ENCODE peak calls at places on chromosomes 2 and 18, in ten cellular contexts. J is sigmoid colon, L is HCT116, Q is suprapubic skin, D is spleen, E is K562, B is HepG2, P is stomach, C is prostate gland, Z is H1. N is an unnamed sample.
A peak's percentile ranks its signal among the peaks of the same experiment; 100 is the strongest.

GRCh38 chr18:48832961-48833700 is 117.6 kb downstream of the SMAD7 start:
- DNase-seq in J (no peak), L (peak; percentile 84), Q (peak; percentile 77), D (peak; percentile 77), E (no peak), B (no peak), P (peak; percentile 45), C (no peak), Z (no peak), N (no peak)

GRCh38 chr2:146634256-146635068 is 1210.4 kb upstream of the ACVR2A start:
- DNase-seq in J (no peak), L (peak; percentile 72), Q (no peak), D (no peak), E (no peak), B (no peak), P (no peak), C (no peak), Z (no peak), N (no peak)

GRCh38 chr18:50099725-50100414 is 95.1 kb downstream of the MYO5B start:
- DNase-seq in J (no peak), L (no peak), Q (no peak), D (no peak), E (no peak), B (no peak), P (no peak), C (no peak), Z (no peak), N (no peak)

GRCh38 chr18:7325126-7325430 is 94.2 kb downstream of the LRRC30 start:
- DNase-seq in J (no peak), L (no peak), Q (no peak), D (no peak), E (no peak), B (no peak), P (no peak), C (no peak), Z (no peak), N (no peak)

GRCh38 chr2:139514946-139515345 is 734.8 kb upstream of the NXPH2 start:
- DNase-seq in J (no peak), L (no peak), Q (no peak), D (no peak), E (no peak), B (no peak), P (no peak), C (no peak), Z (no peak), N (no peak)

GRCh38 chr2:178666458-178666857 is 140.8 kb downstream of the TTN start:
- DNase-seq in J (no peak), L (no peak), Q (no peak), D (no peak), E (no peak), B (no peak), P (no peak), C (no peak), Z (no peak), N (no peak)

GRCh38 chr18:49098386-49098785 is 147.6 kb upstream of the SMAD7 start:
- DNase-seq in J (no peak), L (no peak), Q (no peak), D (no peak), E (no peak), B (no peak), P (no peak), C (no peak), Z (no peak), N (no peak)

GRCh38 chr2:58448065-58448507 is 207.0 kb upstream of the FANCL start:
- DNase-seq in J (no peak), L (peak; percentile 88), Q (no peak), D (no peak), E (no peak), B (peak; percentile 83), P (no peak), C (no peak), Z (peak; percentile 72), N (no peak)

GRCh38 chr2:165901996-165902395 is 51.6 kb downstream of the TTC21B start:
- DNase-seq in J (no peak), L (no peak), Q (no peak), D (no peak), E (no peak), B (no peak), P (no peak), C (no peak), Z (no peak), N (no peak)

GRCh38 chr2:241070361-241070760 is 31.7 kb downstream of the MTERF4 start:
- DNase-seq in J (peak; percentile 52), L (no peak), Q (peak; percentile 57), D (no peak), E (no peak), B (no peak), P (no peak), C (no peak), Z (no peak), N (no peak)

GRCh38 chr2:17231425-17231965 is 286.7 kb downstream of the RAD51AP2 start:
- DNase-seq in J (no peak), L (no peak), Q (no peak), D (no peak), E (peak; percentile 9), B (no peak), P (no peak), C (no peak), Z (no peak), N (no peak)

DNA sequence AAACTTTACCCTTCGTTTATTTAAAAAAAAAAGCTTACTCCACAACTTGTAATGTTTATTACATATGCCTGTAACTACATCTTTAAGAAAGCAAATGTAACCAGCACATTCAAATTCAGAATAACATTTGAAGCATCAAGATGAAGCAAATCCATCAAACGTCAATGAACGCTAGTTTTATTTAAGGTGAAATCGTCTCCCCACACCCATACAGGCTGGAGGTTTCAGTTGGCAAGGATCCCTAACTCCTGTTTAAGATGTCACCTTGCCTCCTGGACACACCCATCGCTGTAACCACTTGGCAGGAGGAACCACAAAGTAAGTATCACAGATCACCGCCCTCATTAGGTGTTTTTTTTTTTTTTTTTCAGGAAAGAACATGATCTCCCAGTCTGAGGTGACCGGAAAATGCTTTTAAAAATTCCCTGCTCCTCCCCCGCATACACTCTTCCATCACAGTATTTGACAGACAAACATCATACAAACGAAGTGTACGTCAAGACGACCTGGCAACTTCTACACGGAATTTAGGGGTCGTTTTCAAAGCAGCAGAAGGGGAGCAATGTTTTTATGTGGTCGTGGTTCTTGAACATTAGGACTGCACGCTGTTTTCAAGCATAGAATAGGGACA is 19.7 kb upstream of the STPG4 start:
- DNase-seq in J (peak; percentile 80), L (peak; percentile 52), Q (no peak), D (no peak), E (peak; percentile 31), B (peak; percentile 49), P (peak; percentile 64), C (peak; percentile 82), Z (no peak), N (no peak)
- TF ChIP-seq POLR2A in J (no peak), L (no peak), Q (no peak), D (no peak), E (peak; percentile 60), B (peak; percentile 74), P (no peak), C (no peak), Z (peak; percentile 51), N (peak; percentile 63)

DNA sequence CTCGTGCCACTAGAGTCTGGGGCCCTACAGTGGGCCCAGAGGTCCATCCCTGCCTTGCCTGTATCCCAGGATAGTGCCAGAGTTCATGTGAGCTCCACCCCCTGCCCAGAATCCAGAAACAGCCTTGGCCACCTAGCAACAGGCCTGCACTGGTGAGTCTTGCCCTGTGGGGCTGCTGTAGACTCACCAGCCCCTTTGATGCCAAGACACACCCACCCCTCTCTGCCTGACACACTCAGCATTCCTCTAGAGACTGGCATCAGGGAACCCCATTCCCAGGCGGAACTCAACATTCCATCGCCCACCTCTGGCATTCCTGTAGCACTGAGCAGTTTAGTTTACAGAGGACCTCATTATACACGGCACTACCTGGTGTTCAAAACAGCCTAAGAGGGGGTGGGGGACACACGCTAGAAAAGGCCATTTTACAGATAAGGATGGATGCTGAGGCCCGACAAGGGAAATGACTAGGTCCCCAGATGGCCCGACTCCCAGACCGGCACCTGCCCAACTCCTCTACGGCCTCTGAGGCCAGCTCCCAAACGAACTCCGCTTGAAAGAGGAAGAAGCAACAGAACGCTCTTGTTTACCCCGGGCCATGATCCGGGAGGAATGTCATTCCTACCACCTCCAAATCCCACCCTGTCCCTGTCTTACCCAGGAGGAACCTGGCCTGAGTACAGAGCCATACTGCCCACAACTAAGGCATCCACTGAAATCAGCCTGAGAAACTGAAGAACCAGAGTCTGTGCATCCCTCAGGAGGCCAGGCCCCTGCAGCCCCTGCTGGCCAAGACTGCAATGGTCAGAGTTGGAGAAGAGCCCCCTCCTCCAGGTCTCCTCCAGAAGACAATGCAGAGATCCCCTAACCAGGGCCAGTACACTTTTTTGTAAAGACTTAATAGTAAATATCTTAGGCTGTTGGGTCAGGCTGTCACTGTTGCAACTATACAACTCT is 180.2 kb downstream of the TNS1 start:
- DNase-seq in J (no peak), L (no peak), Q (no peak), D (no peak), E (no peak), B (no peak), P (no peak), C (no peak), Z (no peak), N (no peak)
- TF ChIP-seq POLR2AphosphoS5 in J (peak; percentile 5), L (no peak), Q (no peak), D (no peak), E (no peak), B (no peak), P (no peak), C (no peak), Z (no peak), N (no peak)

DNA sequence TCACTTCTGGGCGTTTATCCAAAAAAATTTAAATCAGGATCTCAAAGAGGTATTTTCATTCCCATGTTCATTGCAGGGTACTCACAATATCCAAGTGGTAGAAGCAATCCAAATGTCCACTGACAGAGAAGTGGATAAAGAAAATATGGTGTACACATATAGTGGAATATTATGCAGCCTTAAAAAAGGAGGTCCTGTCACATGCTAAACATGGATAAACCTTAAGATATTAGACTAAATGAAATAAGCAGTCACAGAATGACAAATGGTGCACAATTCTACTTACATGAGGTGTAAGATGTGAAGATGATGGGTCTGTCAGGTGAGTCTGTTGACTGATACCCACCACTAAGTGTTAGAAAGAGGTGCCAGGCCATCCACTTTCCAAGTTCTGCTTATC is 140.6 kb downstream of the THNSL2 start:
- DNase-seq in J (no peak), L (no peak), Q (no peak), D (no peak), E (no peak), B (no peak), P (no peak), C (no peak), Z (no peak), N (no peak)
- TF ChIP-seq POLR2A in J (no peak), L (no peak), Q (no peak), D (no peak), E (no peak), B (no peak), P (no peak), C (no peak), Z (no peak), N (no peak)

DNA sequence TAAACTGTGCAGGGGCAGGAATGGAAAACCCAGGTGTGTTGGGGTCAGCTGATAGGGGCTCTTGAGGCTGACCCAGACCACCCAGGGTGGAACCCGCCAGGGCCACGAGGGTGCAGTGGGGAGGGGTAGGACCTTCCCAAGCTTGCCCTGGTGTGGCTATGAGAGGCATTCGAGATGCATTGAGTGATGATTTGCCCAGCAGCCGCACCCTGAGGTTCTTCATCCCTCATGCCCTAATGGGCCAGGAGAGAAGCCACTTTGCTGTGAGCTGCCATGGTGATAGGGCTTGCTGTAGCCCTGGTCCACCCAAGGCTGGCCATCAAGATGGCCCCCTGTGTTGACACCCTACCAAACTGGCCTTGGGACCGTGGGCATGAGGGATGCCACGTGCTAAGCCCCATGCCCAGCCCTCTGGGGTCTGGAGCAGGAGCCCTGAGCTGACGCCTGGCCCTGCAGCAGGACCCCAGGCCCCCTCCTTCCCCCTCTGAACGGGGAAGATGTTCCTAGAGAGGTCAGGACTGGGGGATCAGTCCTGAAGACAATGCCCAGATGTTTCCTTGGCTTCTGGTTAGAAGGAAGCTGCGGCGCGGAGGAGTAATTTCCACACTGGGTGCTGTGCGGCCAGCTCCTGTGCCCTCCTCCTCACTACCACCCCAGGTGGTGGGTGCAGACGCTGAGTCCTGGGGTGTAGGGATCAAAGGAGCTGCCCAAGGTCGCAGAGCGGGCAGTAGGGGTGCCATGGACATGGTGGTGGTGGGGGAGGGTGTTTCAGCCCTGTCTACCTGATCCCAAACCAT is 122.5 kb upstream of the HDAC4 start:
- DNase-seq in J (no peak), L (no peak), Q (no peak), D (peak; percentile 63), E (no peak), B (no peak), P (no peak), C (no peak), Z (no peak), N (no peak)
- TF ChIP-seq POLR2AphosphoS5 in J (no peak), L (no peak), Q (no peak), D (no peak), E (no peak), B (no peak), P (no peak), C (no peak), Z (no peak), N (no peak)

N was measured in GM12892.